ENCODE peak calls at places on chromosomes 4 and X, in nine cellular contexts. S, X, G, O, A, K, N, B and W are unnamed samples.

GRCh38 chrX:86348669-86349068 is 200.4 kb downstream of the DACH2 start:
- DNase-seq in G (peak; percentile 8), N (no peak), O (no peak), K (no peak), S (no peak), B (no peak), A (peak; percentile 9), X (no peak), W (no peak)

GRCh38 chr4:138111462-138112000 is 130.6 kb downstream of the SLC7A11 start:
- DNase-seq in G (no peak), K (no peak), N (no peak), O (no peak), B (no peak), X (no peak), A (no peak), S (peak; percentile 29), W (no peak)

GRCh38 chr4:101306225-101306624 is 41.1 kb downstream of the PPP3CA start:
- DNase-seq in K (no peak), A (no peak), N (no peak), G (no peak), O (no peak), X (no peak), S (no peak), B (no peak), W (no peak)

GRCh38 chr4:184815046-184815877 is 10.5 kb downstream of the ACSL1 start:
- DNase-seq in S (peak; percentile 74), O (peak; percentile 3), B (peak; percentile 86), X (peak; percentile 78), N (peak; percentile 67), A (no peak), G (peak; percentile 69), K (peak; percentile 84), W (peak; percentile 61)

GRCh38 chrX:63453571-63453970 is 102.4 kb upstream of the SPIN4 start:
- DNase-seq in K (no peak), G (no peak), S (no peak), X (no peak), B (no peak), A (no peak), N (no peak), O (no peak), W (no peak)

GRCh38 chr4:535924-536281 is 36.9 kb downstream of the PIGG start:
- DNase-seq in S (no peak), O (no peak), G (no peak), N (no peak), B (no peak), K (no peak), A (no peak), X (no peak), W (no peak)

GRCh38 chr4:2365913-2366210 is 52.6 kb downstream of the ZFYVE28 start:
- DNase-seq in S (no peak), B (no peak), N (peak; percentile 18), A (no peak), K (no peak), G (no peak), O (no peak), X (no peak), W (no peak)

GRCh38 chrX:22234380-22234779 is 38.3 kb upstream of the CBLL2 start:
- DNase-seq in G (no peak), S (no peak), X (no peak), B (no peak), A (no peak), N (no peak), K (no peak), O (no peak), W (no peak)

GRCh38 chrX:40514376-40514775 is 66.4 kb upstream of the ATP6AP2 start:
- DNase-seq in N (no peak), O (no peak), K (no peak), A (no peak), B (peak; percentile 37), S (no peak), X (no peak), G (no peak), W (no peak)

GRCh38 chr4:127400736-127401346 is 231.9 kb upstream of the INTU start:
- DNase-seq in B (peak; percentile 36), A (peak; percentile 66), K (peak; percentile 64), X (no peak), G (peak; percentile 71), N (peak; percentile 48), S (peak; percentile 83), O (no peak), W (peak; percentile 60)

GRCh38 chr4:118280501-118281218 is 72.1 kb downstream of the PRSS12 start:
- DNase-seq in O (no peak), X (no peak), S (peak; percentile 85), K (peak; percentile 72), N (peak; percentile 26), G (peak; percentile 84), B (no peak), A (peak; percentile 71), W (peak; percentile 64)

GRCh38 chr4:825969-826330 is at the start of gene CPLX1:
- DNase-seq in N (no peak), K (no peak), S (no peak), B (peak; percentile 42), X (no peak), O (no peak), A (no peak), G (no peak), W (peak; percentile 34)

GRCh38 chr4:185914583-185915199 is 102.7 kb upstream of the SORBS2 start:
- DNase-seq in K (no peak), G (no peak), X (no peak), S (peak; percentile 82), N (no peak), O (no peak), A (no peak), B (no peak), W (no peak)

GRCh38 chr4:128868758-128869157 is 59.3 kb downstream of the JADE1 start:
- DNase-seq in G (peak; percentile 65), A (no peak), N (no peak), B (no peak), S (no peak), X (no peak), K (no peak), O (no peak), W (no peak)

GRCh38 chr4:2583517-2583916 is 47.1 kb downstream of the FAM193A start:
- DNase-seq in S (peak; percentile 41), N (no peak), X (no peak), K (no peak), G (no peak), O (no peak), A (peak; percentile 21), B (no peak), W (no peak)

GRCh38 chr4:88244821-88245579 is 39.4 kb downstream of the PPM1K start:
- DNase-seq in S (no peak), A (no peak), N (no peak), G (no peak), B (no peak), O (no peak), X (no peak), K (no peak), W (no peak)

GRCh38 chrX:155966876-155967275 is 30.6 kb upstream of the IL9R start:
- DNase-seq in X (no peak), A (peak; percentile 79), G (peak; percentile 81), N (no peak), K (peak; percentile 17), O (no peak), S (no peak), B (no peak), W (peak; percentile 56)

GRCh38 chrX:77299549-77299948 is 147.6 kb upstream of the FGF16 start:
- DNase-seq in S (no peak), G (no peak), K (no peak), X (no peak), B (no peak), A (no peak), N (no peak), O (no peak), W (no peak)

DNA sequence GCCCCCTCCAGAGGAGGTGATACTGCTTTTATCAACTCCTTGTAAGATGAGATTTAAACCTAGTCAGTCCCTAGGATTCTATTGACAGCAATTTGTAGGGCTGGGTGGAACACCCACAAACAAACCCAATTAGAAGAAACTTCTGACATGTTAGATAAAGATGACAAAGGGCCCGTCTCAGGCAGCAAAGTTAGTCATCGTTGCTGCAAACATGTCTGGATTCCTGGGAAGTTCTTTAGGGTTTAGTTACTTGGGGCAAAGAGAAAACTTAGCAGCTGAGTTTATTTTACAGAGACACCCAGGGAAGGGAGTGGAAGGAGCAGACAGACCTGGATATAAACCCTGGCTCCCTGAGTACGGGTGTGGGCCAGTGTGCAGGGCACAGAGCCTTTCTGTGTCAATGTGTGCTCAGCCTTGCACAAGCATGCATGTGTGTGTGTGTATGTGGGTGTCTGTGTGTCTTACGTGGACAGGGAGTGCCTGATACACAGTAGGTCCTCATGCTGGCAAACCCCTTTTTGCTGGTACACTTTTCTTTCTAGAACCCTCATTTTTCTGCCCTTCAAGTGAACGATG is 130.0 kb upstream of the STX18 start:
- DNase-seq in B (no peak), A (no peak), K (no peak), N (no peak), G (no peak), O (no peak), X (no peak), S (peak; percentile 54), W (no peak)
- TF ChIP-seq POLR2A in B (no peak), A (no peak), K (no peak), N (no peak), G (no peak), O (no peak), X (no peak), S (no peak), W (no peak)

DNA sequence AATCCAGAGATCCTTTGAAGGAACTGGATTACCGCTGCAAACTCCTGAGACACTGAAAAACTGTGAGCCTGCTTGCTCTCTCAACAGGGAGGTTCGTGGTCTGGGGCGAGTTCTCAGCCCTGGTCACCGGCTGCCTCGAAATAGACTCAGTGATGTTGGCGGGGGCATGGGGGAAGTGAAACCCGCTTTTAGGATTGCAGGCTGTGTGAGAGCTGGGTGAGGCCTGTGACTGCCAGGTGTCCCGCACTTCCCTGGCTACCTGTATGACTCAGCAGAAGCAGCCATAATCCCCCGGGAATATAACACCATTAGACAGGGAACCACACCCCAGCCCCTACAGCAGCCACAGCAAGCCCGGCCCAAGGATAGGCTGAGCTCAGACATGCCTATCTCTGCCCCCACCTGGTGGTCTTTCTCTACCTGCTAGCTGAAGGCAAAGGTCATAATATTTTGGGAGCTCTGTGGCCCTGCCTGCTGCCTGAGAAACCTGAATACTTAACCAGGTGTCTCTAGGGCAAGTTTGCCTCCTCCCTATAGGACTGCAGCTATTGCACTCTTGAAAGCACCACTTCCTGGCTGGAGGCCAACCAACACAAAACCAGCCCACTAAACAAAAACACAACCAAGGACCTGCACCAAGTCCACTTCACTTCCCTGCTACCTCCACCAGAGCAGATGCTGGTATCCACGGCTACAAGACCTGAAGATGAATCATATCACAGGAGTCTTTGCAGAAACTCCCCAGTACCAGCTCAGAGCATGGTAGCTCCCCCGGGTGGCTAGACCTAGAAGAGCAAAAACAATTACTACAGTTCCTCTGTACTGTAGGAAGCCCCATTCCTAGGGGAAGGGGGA is 202.0 kb downstream of the RRAGB start:
- DNase-seq in K (no peak), S (no peak), G (no peak), X (no peak), N (no peak), A (no peak), O (no peak), B (no peak), W (no peak)
- TF ChIP-seq POLR2A in K (no peak), S (no peak), G (no peak), X (no peak), N (no peak), A (no peak), O (no peak), B (no peak), W (no peak)

GRCh38 chrX:18558799-18559198 is 113.1 kb downstream of the RS1 start:
- DNase-seq in X (no peak), N (no peak), O (no peak), S (no peak), A (no peak), K (no peak), B (no peak), G (no peak), W (no peak)
- TF ChIP-seq POLR2A in X (no peak), N (no peak), O (no peak), S (no peak), A (no peak), K (no peak), B (no peak), G (no peak), W (no peak)

GRCh38 chr4:28211714-28212470 is 1351.3 kb downstream of the STIM2 start:
- DNase-seq in K (no peak), A (no peak), O (no peak), G (no peak), B (no peak), X (no peak), N (no peak), S (peak; percentile 42), W (no peak)
- TF ChIP-seq POLR2A in K (no peak), A (no peak), O (no peak), G (no peak), B (no peak), X (no peak), N (no peak), S (no peak), W (no peak)